ENCODE peak calls at places on chromosome 6, in ten cellular contexts. O, G, A, N, R, L, Q, F, C and V are unnamed samples.

GRCh38 chr6:126600258-126600916 is 260.5 kb downstream of the CENPW start:
- DNase-seq in O (no peak), G (no peak), A (no peak), N (no peak), R (no peak), L (no peak), Q (no peak), F (no peak), C (no peak), V (no peak)

GRCh38 chr6:135181333-135182119 is 418 bp downstream of the MYB start:
- DNase-seq in O (peak; percentile 15), G (no peak), A (peak; percentile 8), N (no peak), R (no peak), L (peak; percentile 53), Q (no peak), F (no peak), C (no peak), V (no peak)

GRCh38 chr6:34333858-34334257 is 58.6 kb downstream of the NUDT3 start:
- DNase-seq in O (no peak), G (no peak), A (no peak), N (no peak), R (no peak), L (no peak), Q (no peak), F (no peak), C (no peak), V (no peak)

GRCh38 chr6:10999994-11000393 is 44.1 kb downstream of the ELOVL2 start:
- DNase-seq in O (no peak), G (peak; percentile 7), A (no peak), N (no peak), R (no peak), L (no peak), Q (peak; percentile 83), F (peak; percentile 42), C (no peak), V (no peak)

GRCh38 chr6:44012078-44012493 is 115.2 kb downstream of the MRPL14 start:
- DNase-seq in O (no peak), G (peak; percentile 67), A (no peak), N (no peak), R (no peak), L (no peak), Q (peak; percentile 88), F (peak; percentile 82), C (peak; percentile 26), V (no peak)

GRCh38 chr6:47655719-47656595 is 42.4 kb upstream of the ADGRF4 start:
- DNase-seq in O (no peak), G (no peak), A (peak; percentile 81), N (no peak), R (no peak), L (no peak), Q (peak; percentile 37), F (no peak), C (peak; percentile 97), V (no peak)

GRCh38 chr6:35727206-35727934 is 9.5 kb upstream of the ARMC12 start:
- DNase-seq in O (peak; percentile 46), G (no peak), A (peak; percentile 93), N (peak; percentile 29), R (no peak), L (peak; percentile 82), Q (peak; percentile 97), F (no peak), C (peak; percentile 89), V (peak; percentile 65)

GRCh38 chr6:9699890-9700289 is 715.0 kb downstream of the TFAP2A start:
- DNase-seq in O (no peak), G (peak; percentile 0), A (no peak), N (no peak), R (no peak), L (no peak), Q (no peak), F (no peak), C (no peak), V (no peak)

GRCh38 chr6:138896104-138896756 is 91.8 kb downstream of the REPS1 start:
- DNase-seq in O (no peak), G (no peak), A (no peak), N (no peak), R (no peak), L (no peak), Q (no peak), F (no peak), C (no peak), V (no peak)

GRCh38 chr6:128725271-128726233 is 157.4 kb upstream of the LAMA2 start:
- DNase-seq in O (peak; percentile 46), G (no peak), A (peak; percentile 64), N (peak; percentile 11), R (no peak), L (no peak), Q (peak; percentile 68), F (no peak), C (peak; percentile 59), V (no peak)

GRCh38 chr6:154537486-154537885 is 27.0 kb upstream of the CNKSR3 start:
- DNase-seq in O (no peak), G (no peak), A (peak; percentile 50), N (no peak), R (no peak), L (no peak), Q (no peak), F (no peak), C (peak; percentile 67), V (no peak)

GRCh38 chr6:142885182-142885867 is 59.7 kb downstream of the HIVEP2 start:
- DNase-seq in O (peak; percentile 24), G (peak; percentile 32), A (peak; percentile 85), N (no peak), R (no peak), L (no peak), Q (peak; percentile 96), F (peak; percentile 90), C (peak; percentile 86), V (peak; percentile 32)

GRCh38 chr6:87755697-87756671 is 54.0 kb upstream of the AKIRIN2 start:
- DNase-seq in O (no peak), G (no peak), A (no peak), N (no peak), R (no peak), L (no peak), Q (peak; percentile 37), F (no peak), C (no peak), V (no peak)

GRCh38 chr6:15755555-15755954 is 92.7 kb upstream of the DTNBP1 start:
- DNase-seq in O (no peak), G (peak; percentile 70), A (no peak), N (no peak), R (no peak), L (no peak), Q (peak; percentile 78), F (no peak), C (no peak), V (no peak)

GRCh38 chr6:116229287-116229913 is 24.5 kb downstream of the TSPYL4 start:
- DNase-seq in O (peak; percentile 82), G (peak; percentile 79), A (peak; percentile 32), N (no peak), R (no peak), L (no peak), Q (peak; percentile 93), F (peak; percentile 81), C (peak; percentile 98), V (no peak)

DNA sequence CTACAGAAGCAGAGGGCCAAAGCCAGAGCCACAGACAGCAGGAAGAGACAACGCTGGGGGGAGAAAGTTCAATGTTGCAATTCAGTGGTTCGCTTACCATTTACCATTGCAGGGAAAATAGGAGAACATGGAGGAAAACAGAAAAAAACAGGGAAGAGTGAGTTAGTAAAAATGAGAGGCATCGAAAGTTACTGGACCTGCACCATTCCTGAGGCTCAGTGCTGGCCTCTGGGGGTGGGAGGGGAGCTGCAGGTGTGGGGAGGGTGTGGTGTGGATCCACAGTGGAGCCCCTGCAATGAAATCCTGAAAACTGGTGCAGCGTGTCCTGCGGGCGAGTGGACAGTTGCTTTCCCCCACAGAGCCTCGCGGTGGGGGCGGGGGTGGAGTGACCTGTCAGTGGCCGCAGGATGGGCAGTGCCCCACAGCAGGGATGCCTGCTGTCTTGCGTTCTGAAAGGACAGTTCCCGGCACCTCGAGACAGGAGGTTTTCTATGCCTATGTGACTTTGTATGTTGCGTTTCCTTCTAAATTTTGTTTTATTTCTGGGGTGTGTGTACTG is 5.7 kb downstream of the TMEM181 start:
- DNase-seq in O (no peak), G (no peak), A (no peak), N (no peak), R (no peak), L (no peak), Q (no peak), F (no peak), C (no peak), V (no peak)
- TF ChIP-seq CTCF in O (no peak), G (no peak), A (no peak), N (peak; percentile 32), R (no peak), L (no peak), Q (peak; percentile 6), F (no peak), C (peak; percentile 65), V (no peak)

DNA sequence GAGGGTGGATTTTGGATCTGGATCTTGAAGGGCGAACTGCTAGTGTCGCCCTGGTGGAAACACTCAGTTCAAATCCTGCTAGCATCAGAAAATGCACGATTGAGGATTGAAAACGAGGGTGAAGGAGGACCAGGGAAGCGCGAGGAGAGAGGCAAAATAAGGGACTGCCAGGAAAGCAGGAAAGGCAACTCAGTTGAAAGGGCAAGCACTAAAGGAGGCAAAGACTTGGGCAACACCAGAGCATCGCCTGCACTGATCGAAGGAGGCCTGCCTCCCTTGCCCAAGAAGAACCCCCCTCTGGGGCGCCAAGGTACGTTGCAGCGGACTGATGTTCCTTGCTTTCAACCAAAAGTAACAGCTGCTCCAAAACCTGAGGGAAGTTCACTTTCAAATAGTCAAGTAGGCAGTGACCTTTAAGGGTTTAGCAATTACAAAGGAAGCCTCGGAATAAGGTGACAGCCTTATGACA is 308 bp upstream of the COL21A1 start:
- DNase-seq in O (no peak), G (no peak), A (no peak), N (no peak), R (no peak), L (no peak), Q (no peak), F (no peak), C (no peak), V (no peak)
- TF ChIP-seq CTCF in O (no peak), G (no peak), A (no peak), N (no peak), R (no peak), L (no peak), Q (no peak), F (no peak), C (no peak), V (no peak)

GRCh38 chr6:56995347-56995746 is 40.4 kb downstream of the BEND6 start:
- DNase-seq in O (no peak), G (no peak), A (no peak), N (no peak), R (no peak), L (no peak), Q (no peak), F (no peak), C (no peak), V (no peak)
- TF ChIP-seq CTCF in O (no peak), G (no peak), A (no peak), N (no peak), R (no peak), L (no peak), Q (no peak), F (no peak), C (peak; percentile 69), V (no peak)

DNA sequence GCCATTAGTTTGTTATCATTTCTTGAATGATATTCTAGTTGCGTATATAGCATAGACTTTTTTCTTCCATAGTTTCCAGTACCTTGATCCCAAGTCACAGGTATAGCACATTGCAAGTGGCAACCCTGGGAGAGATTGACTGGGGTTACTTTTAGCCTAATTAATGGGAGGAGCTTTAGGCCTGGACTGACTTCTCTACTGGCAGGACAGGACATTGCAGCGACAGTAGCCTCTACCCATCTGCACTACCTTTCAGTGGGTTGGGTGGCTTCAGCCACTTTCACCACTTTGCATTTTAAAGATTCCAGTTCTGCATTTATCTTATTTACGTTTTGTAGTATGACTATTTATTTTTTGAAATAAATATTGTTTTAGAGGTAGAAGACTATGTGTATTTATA is 320.3 kb downstream of the RIMS1 start:
- DNase-seq in O (no peak), G (no peak), A (no peak), N (no peak), R (no peak), L (no peak), Q (no peak), F (no peak), C (peak; percentile 59), V (no peak)
- TF ChIP-seq CTCF in O (no peak), G (no peak), A (no peak), N (no peak), R (no peak), L (no peak), Q (no peak), F (no peak), C (peak; percentile 57), V (no peak)